ENCODE peak calls at places on chromosomes 5 and 9, in five cellular contexts. S is lung, A is pancreas, O is transverse colon, H is fibroblast of lung. X is an unnamed sample. For H3K4me1 and H3K36me3, the result is how much of the 10 kb centered on the place peaks cover.

GRCh38 chr9:97714435-97714834 is 17.3 kb upstream of the XPA start:
- DNase-seq in S (no peak), A (no peak), O (no peak), H (peak), X (no peak)

GRCh38 chr5:172911976-172912375 is 47.2 kb upstream of the RPL26L1 start:
- DNase-seq in H (no peak), O (no peak), A (no peak), S (no peak), X (no peak)

GRCh38 chr5:42984307-42984706 is 55.8 kb downstream of the ANXA2R start:
- DNase-seq in A (no peak), S (no peak), H (no peak), O (no peak), X (no peak)

GRCh38 chr9:42388846-42389245 is 205.4 kb downstream of the SPATA31A6 start:
- DNase-seq in O (no peak), S (no peak), H (no peak), A (no peak), X (no peak)

GRCh38 chr5:81749562-81750307 is 1.2 kb downstream of the SSBP2 start:
- DNase-seq in S (peak), H (no peak), A (peak), O (peak), X (peak)

GRCh38 chr5:9920696-9921095 is 290.5 kb upstream of the TAS2R1 start:
- DNase-seq in O (no peak), S (no peak), A (no peak), H (no peak), X (no peak)

GRCh38 chr9:81861644-81862043 is 66.6 kb upstream of the SPATA31D4 start:
- DNase-seq in S (no peak), A (no peak), H (peak), O (no peak), X (no peak)

GRCh38 chr5:38473008-38473407 is 83.4 kb downstream of the LIFR start:
- DNase-seq in A (no peak), O (no peak), S (no peak), H (no peak), X (peak)

GRCh38 chr5:38600334-38601045 is 44.0 kb upstream of the LIFR start:
- DNase-seq in S (peak), A (no peak), H (peak), O (no peak), X (no peak)

GRCh38 chr5:122738088-122738487 is 36.8 kb upstream of the SNX2 start:
- DNase-seq in O (no peak), S (no peak), A (no peak), H (no peak), X (no peak)

GRCh38 chr5:95644351-95645042 is 2.1 kb upstream of the RFESD start:
- DNase-seq in O (peak), S (peak), A (peak), H (peak), X (peak)

GRCh38 chr5:95068303-95068702 is 216.6 kb downstream of the MCTP1 start:
- DNase-seq in A (no peak), O (no peak), H (no peak), S (no peak), X (no peak)

GRCh38 chr5:140245926-140246325 is 57.0 kb downstream of the PFDN1 start:
- DNase-seq in A (no peak), O (no peak), S (no peak), H (no peak), X (no peak)

GRCh38 chr5:140246378-140247122 is 56.4 kb downstream of the PFDN1 start:
- DNase-seq in A (no peak), H (peak), O (no peak), S (no peak), X (no peak)

GRCh38 chr5:140244525-140245025 is 58.3 kb downstream of the PFDN1 start:
- DNase-seq in H (peak), O (peak), A (peak), S (peak), X (peak)

GRCh38 chr5:140243855-140244254 is 59.0 kb downstream of the PFDN1 start:
- DNase-seq in H (no peak), O (no peak), S (no peak), A (peak), X (peak)

DNA sequence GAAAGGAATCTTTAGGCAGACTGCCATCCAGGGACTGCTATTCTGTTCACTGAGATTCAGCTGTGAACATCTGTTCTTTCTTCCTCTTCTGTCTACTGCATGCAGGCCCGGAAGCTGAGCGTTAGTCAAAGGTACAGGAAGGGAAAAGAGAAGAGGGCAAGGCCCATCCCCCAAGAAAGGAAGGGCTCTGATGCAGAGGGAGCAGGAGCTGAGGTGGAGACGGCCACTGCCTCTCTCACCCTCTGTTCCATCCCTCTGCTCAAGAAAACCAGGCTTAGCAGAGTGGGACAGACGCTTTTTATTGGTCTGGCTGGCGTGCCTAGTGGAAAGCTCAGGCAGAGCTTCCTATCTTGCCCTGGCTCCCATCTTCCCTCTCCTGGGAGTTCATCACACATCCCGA is 57.5 kb downstream of the PFDN1 start:
- DNase-seq in A (no peak), S (no peak), O (no peak), H (peak), X (no peak)
- H3K4me1 ChIP-seq in A (under half), S (under half), O (under half), H (under half), X (half or more)

GRCh38 chr9:129904734-129905133 is 69.5 kb downstream of the USP20 start:
- DNase-seq in H (no peak), S (no peak), A (no peak), O (no peak), X (no peak)
- H3K36me3 ChIP-seq in H (under half), S (under half), A (under half), O (under half), X (half or more)

DNA sequence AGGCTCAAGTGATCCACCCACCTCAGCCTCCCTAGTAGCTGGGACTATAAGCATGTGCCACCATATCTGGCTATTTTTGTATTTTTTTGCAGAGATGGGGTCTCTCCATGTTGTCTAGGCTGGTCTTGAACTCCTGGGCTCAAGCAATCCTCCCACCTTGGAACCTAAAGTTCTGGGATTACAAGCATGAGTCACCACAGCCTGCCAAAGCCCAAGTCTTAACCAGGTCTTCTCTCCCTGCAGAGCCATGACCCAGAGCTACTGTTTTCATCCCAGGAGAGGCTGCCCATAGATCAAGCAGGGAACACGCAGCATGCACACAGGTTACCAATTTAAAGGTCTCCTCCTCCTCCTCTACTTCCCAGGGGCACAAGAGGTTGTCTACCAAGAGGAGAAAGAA is 29.7 kb downstream of the PCDHGC5 start:
- DNase-seq in O (no peak), H (no peak), S (no peak), A (no peak), X (no peak)
- H3K4me1 ChIP-seq in O (under half), H (half or more), S (under half), A (under half), X (under half)

GRCh38 chr9:135929656-135930445 is 22.5 kb upstream of the CAMSAP1 start:
- DNase-seq in O (no peak), A (no peak), S (no peak), H (no peak), X (no peak)

GRCh38 chr9:135930446-135931345 is 23.4 kb upstream of the CAMSAP1 start:
- DNase-seq in S (no peak), O (no peak), H (no peak), A (no peak), X (no peak)

GRCh38 chr9:135933114-135933513 is 25.8 kb upstream of the CAMSAP1 start:
- DNase-seq in O (no peak), S (no peak), H (no peak), A (no peak), X (no peak)

GRCh38 chr9:135932656-135933055 is 25.3 kb upstream of the CAMSAP1 start:
- DNase-seq in O (no peak), H (no peak), S (no peak), A (no peak), X (no peak)

DNA sequence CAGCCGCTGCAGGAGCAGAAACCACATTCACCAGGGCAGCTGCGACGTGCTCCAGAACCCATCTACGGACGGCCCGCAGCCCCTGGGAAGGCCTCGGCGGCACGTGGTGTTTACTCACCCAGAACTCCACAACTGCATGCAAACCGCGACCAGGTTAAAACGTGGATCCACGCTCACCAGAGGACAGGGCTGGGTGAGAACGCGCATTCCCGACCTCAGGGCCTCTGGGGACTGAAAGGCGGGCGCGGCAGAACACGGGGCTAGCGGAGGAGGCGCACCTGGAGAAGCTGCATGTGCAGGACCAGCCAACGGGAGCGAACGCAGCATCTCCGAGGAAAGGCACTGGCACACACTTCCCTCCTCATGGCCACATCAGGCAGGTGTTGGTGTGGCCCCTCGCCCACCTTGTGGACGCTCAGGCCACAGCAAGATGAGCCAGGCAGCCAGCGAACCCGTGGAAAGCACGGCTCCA is 24.0 kb upstream of the CAMSAP1 start:
- DNase-seq in O (no peak), A (no peak), H (no peak), S (no peak), X (no peak)
- H3K36me3 ChIP-seq in O (under half), A (under half), H (under half), S (under half), X (under half)